ENCODE peak calls at places on chromosomes 1 and 21, in six cellular contexts. I is gastroesophageal sphincter; B is activated CD8-positive, alpha-beta memory T cell treated with anti-CD3 and anti-CD28 coated beads, Interleukin-2, amount 10 ng/mL, durations not matched to agents 7 days and 5 days; N is A549; H is heart left ventricle; Q is central memory CD8-positive, alpha-beta T cell. K is an unnamed sample.

GRCh38 chr1:207327994-207328393 is 6.5 kb downstream of the CD55 start:
- ATAC-seq in I (no peak), B (no peak), N (peak; percentile 19), H (no peak), Q (no peak), K (no peak)

GRCh38 chr1:20409017-20409416 is 77.0 kb downstream of the CAMK2N1 start:
- ATAC-seq in I (no peak), B (no peak), N (no peak), H (no peak), Q (no peak), K (no peak)

GRCh38 chr1:243520831-243521230 is 265.0 kb downstream of the SDCCAG8 start:
- ATAC-seq in I (no peak), B (no peak), N (no peak), H (no peak), Q (no peak), K (no peak)

GRCh38 chr1:206464456-206464964 is 5.8 kb upstream of the IKBKE start:
- ATAC-seq in I (peak; percentile 83), B (no peak), N (peak; percentile 14), H (peak; percentile 54), Q (no peak), K (no peak)

GRCh38 chr21:41557884-41558283 is 49.9 kb upstream of the TMPRSS2 start:
- ATAC-seq in I (no peak), B (no peak), N (no peak), H (no peak), Q (no peak), K (no peak)

GRCh38 chr1:112716133-112716720 is 1.1 kb upstream of the PPM1J start:
- ATAC-seq in I (peak; percentile 61), B (peak; percentile 29), N (peak; percentile 89), H (peak; percentile 72), Q (peak; percentile 34), K (peak; percentile 52)

GRCh38 chr1:204885790-204886189 is 15.1 kb downstream of the NFASC start:
- ATAC-seq in I (peak; percentile 45), B (no peak), N (no peak), H (no peak), Q (no peak), K (no peak)

GRCh38 chr1:31879981-31880608 is 58.1 kb downstream of the PTP4A2 start:
- ATAC-seq in I (no peak), B (no peak), N (peak; percentile 25), H (peak; percentile 66), Q (no peak), K (no peak)

GRCh38 chr1:247885011-247885410 is 10.4 kb upstream of the OR2W3 start:
- ATAC-seq in I (no peak), B (no peak), N (no peak), H (no peak), Q (no peak), K (no peak)

GRCh38 chr1:47402591-47402990 is 13.5 kb upstream of the FOXE3 start:
- ATAC-seq in I (no peak), B (no peak), N (no peak), H (no peak), Q (no peak), K (no peak)

GRCh38 chr1:234710936-234711335 is 101.0 kb upstream of the IRF2BP2 start:
- ATAC-seq in I (no peak), B (no peak), N (no peak), H (peak; percentile 41), Q (no peak), K (no peak)

GRCh38 chr21:35252831-35253230 is 203.7 kb upstream of the RUNX1 start:
- ATAC-seq in I (no peak), B (peak; percentile 57), N (no peak), H (no peak), Q (no peak), K (peak; percentile 62)

GRCh38 chr21:43971992-43972255 is 40.2 kb upstream of the TRAPPC10 start:
- ATAC-seq in I (no peak), B (no peak), N (no peak), H (no peak), Q (no peak), K (no peak)

GRCh38 chr1:97824644-97825043 is 96.2 kb downstream of the DPYD start:
- ATAC-seq in I (no peak), B (no peak), N (no peak), H (no peak), Q (no peak), K (no peak)

GRCh38 chr1:204123376-204123775 is 28.5 kb downstream of the ETNK2 start:
- ATAC-seq in I (no peak), B (no peak), N (peak; percentile 62), H (no peak), Q (no peak), K (no peak)

GRCh38 chr1:174877208-174877673 is 122.5 kb upstream of the CACYBP start:
- ATAC-seq in I (no peak), B (no peak), N (no peak), H (peak; percentile 36), Q (no peak), K (no peak)

GRCh38 chr1:175887521-175887920 is 144.1 kb upstream of the TNR start:
- ATAC-seq in I (no peak), B (no peak), N (peak; percentile 49), H (no peak), Q (no peak), K (no peak)

GRCh38 chr1:151707541-151708065 is 9.0 kb downstream of the CELF3 start:
- ATAC-seq in I (no peak), B (no peak), N (no peak), H (no peak), Q (no peak), K (no peak)

GRCh38 chr1:208086116-208086515 is 158.1 kb downstream of the PLXNA2 start:
- ATAC-seq in I (no peak), B (no peak), N (no peak), H (no peak), Q (no peak), K (no peak)

GRCh38 chr1:108708726-108709660 is 3.7 kb upstream of the FNDC7 start:
- ATAC-seq in I (no peak), B (peak; percentile 70), N (peak; percentile 67), H (no peak), Q (peak; percentile 77), K (no peak)

GRCh38 chr1:186078245-186078644 is 296.8 kb downstream of the TPR start:
- ATAC-seq in I (no peak), B (peak; percentile 57), N (no peak), H (no peak), Q (no peak), K (peak; percentile 94)

GRCh38 chr1:205813755-205814058 is 709 bp upstream of the SLC41A1 start:
- ATAC-seq in I (no peak), B (no peak), N (peak; percentile 68), H (no peak), Q (no peak), K (no peak)

GRCh38 chr1:44119525-44119924 is 904 bp downstream of the KLF17 start:
- ATAC-seq in I (no peak), B (no peak), N (no peak), H (no peak), Q (no peak), K (peak; percentile 47)

K was measured in stimulated activated memory B cell treated with anti-CD40 and anti-IgM and Interleukin-4, amounts not matched to agents 10 μg/mL and 1 μg/mL and 100 μg/mL, for 72 hours.